ENCODE peak calls at places on chromosomes 13 and 19, in five cellular contexts. One of them, this sample, is unnamed. For H3K27me3, the result is how much of the 10 kb centered on the place peaks cover.

GRCh38 chr19:8665468-8666213 is 33.0 kb downstream of the ACTL9 start:
- DNase-seq in suprapubic skin: no peak
- DNase-seq in sigmoid colon: no peak
- DNase-seq in tibial nerve: no peak
- DNase-seq in GM12878: no peak
- DNase-seq in this sample: no peak

GRCh38 chr19:4430760-4431159 is 26.8 kb downstream of the UBXN6 start:
- DNase-seq in tibial nerve: no peak
- DNase-seq in suprapubic skin: no peak
- DNase-seq in GM12878: no peak
- DNase-seq in sigmoid colon: no peak
- DNase-seq in this sample: no peak

GRCh38 chr13:54607421-54607820 is 1578.8 kb downstream of the OLFM4 start:
- DNase-seq in GM12878: no peak
- DNase-seq in tibial nerve: no peak
- DNase-seq in sigmoid colon: no peak
- DNase-seq in suprapubic skin: no peak
- DNase-seq in this sample: no peak

GRCh38 chr13:50127017-50127725 is 111.9 kb downstream of the KCNRG start:
- DNase-seq in sigmoid colon: peak
- DNase-seq in tibial nerve: peak
- DNase-seq in suprapubic skin: peak
- DNase-seq in GM12878: no peak
- DNase-seq in this sample: peak

GRCh38 chr13:110116072-110116487 is 190.9 kb downstream of the COL4A1 start:
- DNase-seq in GM12878: no peak
- DNase-seq in suprapubic skin: no peak
- DNase-seq in tibial nerve: no peak
- DNase-seq in sigmoid colon: peak
- DNase-seq in this sample: peak

GRCh38 chr19:43767316-43767715 is 12.6 kb upstream of the SMG9 start:
- DNase-seq in sigmoid colon: no peak
- DNase-seq in GM12878: no peak
- DNase-seq in tibial nerve: no peak
- DNase-seq in suprapubic skin: no peak
- DNase-seq in this sample: no peak

GRCh38 chr19:17004386-17004785 is 22.2 kb downstream of the CPAMD8 start:
- DNase-seq in suprapubic skin: no peak
- DNase-seq in GM12878: no peak
- DNase-seq in tibial nerve: no peak
- DNase-seq in sigmoid colon: no peak
- DNase-seq in this sample: peak

GRCh38 chr19:18364826-18365528 is 21.0 kb upstream of the GDF15 start:
- DNase-seq in suprapubic skin: no peak
- DNase-seq in tibial nerve: no peak
- DNase-seq in sigmoid colon: peak
- DNase-seq in GM12878: no peak
- DNase-seq in this sample: no peak

GRCh38 chr13:90933097-90933826 is 414.2 kb upstream of the MIR17HG start:
- DNase-seq in GM12878: no peak
- DNase-seq in sigmoid colon: no peak
- DNase-seq in tibial nerve: no peak
- DNase-seq in suprapubic skin: no peak
- DNase-seq in this sample: no peak

GRCh38 chr19:39408392-39409206 is 2.0 kb downstream of the ZFP36 start:
- DNase-seq in GM12878: no peak
- DNase-seq in tibial nerve: no peak
- DNase-seq in sigmoid colon: peak
- DNase-seq in suprapubic skin: no peak
- DNase-seq in this sample: no peak

GRCh38 chr19:6779204-6779603 is 6.7 kb downstream of the VAV1 start:
- DNase-seq in sigmoid colon: no peak
- DNase-seq in tibial nerve: no peak
- DNase-seq in suprapubic skin: no peak
- DNase-seq in GM12878: no peak
- DNase-seq in this sample: no peak

GRCh38 chr13:113653264-113654174 is 4.5 kb downstream of the ATP4B start:
- DNase-seq in suprapubic skin: peak
- DNase-seq in sigmoid colon: peak
- DNase-seq in tibial nerve: peak
- DNase-seq in GM12878: no peak
- DNase-seq in this sample: peak

GRCh38 chr19:56091751-56092546 is 29.1 kb downstream of the ZNF787 start:
- DNase-seq in suprapubic skin: peak
- DNase-seq in tibial nerve: no peak
- DNase-seq in sigmoid colon: no peak
- DNase-seq in GM12878: no peak
- DNase-seq in this sample: no peak

GRCh38 chr13:56735537-56735942 is 405.2 kb upstream of the PRR20A start:
- DNase-seq in suprapubic skin: no peak
- DNase-seq in GM12878: no peak
- DNase-seq in tibial nerve: no peak
- DNase-seq in sigmoid colon: peak
- DNase-seq in this sample: no peak

GRCh38 chr13:41427700-41428099 is 29.6 kb upstream of the RGCC start:
- DNase-seq in sigmoid colon: no peak
- DNase-seq in tibial nerve: no peak
- DNase-seq in suprapubic skin: no peak
- DNase-seq in GM12878: no peak
- DNase-seq in this sample: no peak

GRCh38 chr19:15672580-15673175 is at the start of gene CYP4F12:
- DNase-seq in tibial nerve: peak
- DNase-seq in sigmoid colon: peak
- DNase-seq in GM12878: no peak
- DNase-seq in suprapubic skin: peak
- DNase-seq in this sample: peak

GRCh38 chr13:67117010-67117550 is 113.1 kb downstream of the PCDH9 start:
- DNase-seq in sigmoid colon: no peak
- DNase-seq in suprapubic skin: no peak
- DNase-seq in tibial nerve: no peak
- DNase-seq in GM12878: no peak
- DNase-seq in this sample: no peak

GRCh38 chr13:67155898-67156717 is 74.0 kb downstream of the PCDH9 start:
- DNase-seq in sigmoid colon: no peak
- DNase-seq in suprapubic skin: no peak
- DNase-seq in tibial nerve: no peak
- DNase-seq in GM12878: no peak
- DNase-seq in this sample: no peak

GRCh38 chr13:41398494-41399190 is 58.7 kb upstream of the RGCC start:
- DNase-seq in GM12878: no peak
- DNase-seq in tibial nerve: no peak
- DNase-seq in sigmoid colon: no peak
- DNase-seq in suprapubic skin: no peak
- DNase-seq in this sample: no peak

GRCh38 chr19:13727798-13728197 is 36.5 kb upstream of the MRI1 start:
- DNase-seq in tibial nerve: no peak
- DNase-seq in suprapubic skin: no peak
- DNase-seq in sigmoid colon: no peak
- DNase-seq in GM12878: no peak
- DNase-seq in this sample: no peak

GRCh38 chr13:99086149-99086868 is 108.4 kb upstream of the DOCK9 start:
- DNase-seq in suprapubic skin: peak
- DNase-seq in tibial nerve: no peak
- DNase-seq in sigmoid colon: peak
- DNase-seq in GM12878: no peak
- DNase-seq in this sample: peak

GRCh38 chr13:30581582-30581981 is 36.1 kb upstream of the USPL1 start:
- DNase-seq in suprapubic skin: no peak
- DNase-seq in sigmoid colon: no peak
- DNase-seq in GM12878: no peak
- DNase-seq in tibial nerve: no peak
- DNase-seq in this sample: no peak

GRCh38 chr13:77833331-77833863 is 85.2 kb downstream of the EDNRB start:
- DNase-seq in tibial nerve: no peak
- DNase-seq in GM12878: no peak
- DNase-seq in suprapubic skin: no peak
- DNase-seq in sigmoid colon: no peak
- DNase-seq in this sample: no peak

GRCh38 chr13:105346141-105346766 is 1189.2 kb downstream of the EFNB2 start:
- DNase-seq in GM12878: no peak
- DNase-seq in sigmoid colon: no peak
- DNase-seq in tibial nerve: no peak
- DNase-seq in suprapubic skin: no peak
- DNase-seq in this sample: peak

GRCh38 chr19:38079926-38080380 is 144.1 kb downstream of the DPF1 start:
- DNase-seq in GM12878: peak
- DNase-seq in suprapubic skin: no peak
- DNase-seq in tibial nerve: no peak
- DNase-seq in sigmoid colon: no peak
- DNase-seq in this sample: no peak

GRCh38 chr13:43787518-43787891 is 733 bp upstream of the ENOX1 start:
- DNase-seq in tibial nerve: no peak
- DNase-seq in sigmoid colon: no peak
- DNase-seq in suprapubic skin: no peak
- DNase-seq in GM12878: no peak
- DNase-seq in this sample: no peak

GRCh38 chr19:48539503-48540096 is 12.4 kb upstream of the SULT2B1 start:
- DNase-seq in sigmoid colon: peak
- DNase-seq in suprapubic skin: no peak
- DNase-seq in GM12878: no peak
- DNase-seq in tibial nerve: no peak
- DNase-seq in this sample: no peak

GRCh38 chr19:15112385-15112784 is 5.2 kb downstream of the SYDE1 start:
- DNase-seq in tibial nerve: no peak
- DNase-seq in sigmoid colon: no peak
- DNase-seq in GM12878: no peak
- DNase-seq in suprapubic skin: no peak
- DNase-seq in this sample: no peak

GRCh38 chr19:44640518-44640917 is 3.2 kb upstream of the PVR start:
- DNase-seq in tibial nerve: no peak
- DNase-seq in GM12878: no peak
- DNase-seq in suprapubic skin: no peak
- DNase-seq in sigmoid colon: no peak
- DNase-seq in this sample: no peak

GRCh38 chr13:40464991-40465390 is 201.4 kb downstream of the FOXO1 start:
- DNase-seq in GM12878: no peak
- DNase-seq in sigmoid colon: no peak
- DNase-seq in suprapubic skin: no peak
- DNase-seq in tibial nerve: no peak
- DNase-seq in this sample: no peak

GRCh38 chr13:111518161-111518791 is 197.8 kb downstream of the TEX29 start:
- DNase-seq in tibial nerve: no peak
- DNase-seq in suprapubic skin: no peak
- DNase-seq in GM12878: no peak
- DNase-seq in sigmoid colon: no peak
- DNase-seq in this sample: no peak

GRCh38 chr19:35458821-35459391 is 10.8 kb downstream of the FFAR2 start:
- DNase-seq in tibial nerve: no peak
- DNase-seq in GM12878: peak
- DNase-seq in suprapubic skin: no peak
- DNase-seq in sigmoid colon: no peak
- DNase-seq in this sample: no peak

GRCh38 chr13:27541386-27541785 is 78.9 kb downstream of the LNX2 start:
- DNase-seq in GM12878: no peak
- DNase-seq in sigmoid colon: no peak
- DNase-seq in tibial nerve: no peak
- DNase-seq in suprapubic skin: no peak
- DNase-seq in this sample: no peak

GRCh38 chr13:25688524-25688923 is 316.8 kb downstream of the ATP8A2 start:
- DNase-seq in tibial nerve: no peak
- DNase-seq in suprapubic skin: no peak
- DNase-seq in sigmoid colon: no peak
- DNase-seq in GM12878: no peak
- DNase-seq in this sample: no peak

GRCh38 chr13:32314968-32315254 is 252 bp downstream of the ZAR1L start:
- DNase-seq in tibial nerve: no peak
- DNase-seq in sigmoid colon: no peak
- DNase-seq in suprapubic skin: no peak
- DNase-seq in GM12878: no peak
- DNase-seq in this sample: no peak

GRCh38 chr13:46894534-46894906 is 2.3 kb downstream of the HTR2A start:
- DNase-seq in tibial nerve: no peak
- DNase-seq in GM12878: no peak
- DNase-seq in suprapubic skin: no peak
- DNase-seq in sigmoid colon: no peak
- DNase-seq in this sample: no peak

GRCh38 chr13:46893820-46894533 is 2.9 kb downstream of the HTR2A start:
- DNase-seq in GM12878: peak
- DNase-seq in sigmoid colon: peak
- DNase-seq in tibial nerve: peak
- DNase-seq in suprapubic skin: peak
- DNase-seq in this sample: peak

GRCh38 chr13:46896346-46897138 is at the start of gene HTR2A:
- DNase-seq in tibial nerve: no peak
- DNase-seq in sigmoid colon: peak
- DNase-seq in suprapubic skin: no peak
- DNase-seq in GM12878: no peak
- DNase-seq in this sample: peak

GRCh38 chr13:46893221-46893620 is 3.6 kb downstream of the HTR2A start:
- DNase-seq in suprapubic skin: no peak
- DNase-seq in tibial nerve: no peak
- DNase-seq in sigmoid colon: no peak
- DNase-seq in GM12878: no peak
- DNase-seq in this sample: no peak
- H3K27me3 ChIP-seq in suprapubic skin: under half
- H3K27me3 ChIP-seq in tibial nerve: under half
- H3K27me3 ChIP-seq in sigmoid colon: under half
- H3K27me3 ChIP-seq in GM12878: under half
- H3K27me3 ChIP-seq in this sample: under half

DNA sequence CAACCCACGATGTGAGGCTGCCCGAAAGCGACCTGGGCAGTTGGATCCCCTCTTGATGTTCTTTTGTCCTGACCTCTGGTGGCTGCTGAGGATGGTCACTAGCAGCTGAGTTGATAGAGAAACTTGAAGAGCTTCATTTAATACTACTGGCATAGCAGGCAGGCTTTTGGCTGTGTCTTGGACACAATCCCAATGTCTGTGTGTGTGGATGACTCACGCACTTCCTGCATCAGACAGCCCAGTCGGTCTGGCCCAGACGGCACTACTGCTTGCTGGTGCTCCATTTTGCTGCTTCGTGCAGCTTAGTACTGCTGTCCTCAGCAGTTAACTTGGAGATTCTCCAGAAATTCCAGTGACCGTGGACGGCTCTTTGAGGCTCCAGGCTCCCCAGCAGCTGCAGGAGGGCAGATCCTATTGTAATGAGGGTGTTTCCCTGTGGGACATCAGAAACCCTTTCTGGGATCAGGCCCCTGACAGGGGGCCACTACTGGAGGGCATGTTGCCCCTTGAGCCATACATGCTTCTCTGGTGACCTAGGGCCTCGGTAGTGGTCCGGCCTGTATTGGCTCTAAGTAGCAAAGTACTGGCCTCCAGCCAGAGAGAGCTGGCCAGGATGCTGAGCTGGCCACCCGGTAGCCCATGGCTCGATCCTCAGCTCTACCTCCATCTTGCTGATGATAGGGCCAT is 4.5 kb downstream of the FPR3 start:
- DNase-seq in GM12878: no peak
- DNase-seq in tibial nerve: peak
- DNase-seq in suprapubic skin: peak
- DNase-seq in sigmoid colon: peak
- DNase-seq in this sample: peak
- TF ChIP-seq EP300 in GM12878: no peak
- TF ChIP-seq EP300 in tibial nerve: no peak
- TF ChIP-seq EP300 in suprapubic skin: no peak
- TF ChIP-seq EP300 in sigmoid colon: no peak
- TF ChIP-seq EP300 in this sample: no peak

GRCh38 chr19:10517760-10518443 is 655 bp upstream of the S1PR5 start:
- DNase-seq in tibial nerve: no peak
- DNase-seq in sigmoid colon: no peak
- DNase-seq in GM12878: no peak
- DNase-seq in suprapubic skin: no peak
- DNase-seq in this sample: no peak
- TF ChIP-seq POLR2A in tibial nerve: no peak
- TF ChIP-seq POLR2A in sigmoid colon: no peak
- TF ChIP-seq POLR2A in GM12878: no peak
- TF ChIP-seq POLR2A in suprapubic skin: no peak
- TF ChIP-seq POLR2A in this sample: no peak

GRCh38 chr19:29364999-29365398 is 152.0 kb upstream of the UQCRFS1 start:
- DNase-seq in tibial nerve: no peak
- DNase-seq in sigmoid colon: no peak
- DNase-seq in GM12878: no peak
- DNase-seq in suprapubic skin: no peak
- DNase-seq in this sample: no peak
- H3K27me3 ChIP-seq in tibial nerve: under half
- H3K27me3 ChIP-seq in sigmoid colon: under half
- H3K27me3 ChIP-seq in GM12878: under half
- H3K27me3 ChIP-seq in suprapubic skin: under half
- H3K27me3 ChIP-seq in this sample: under half